ENCODE peak calls at places on chromosomes 2 and 18, in four cellular contexts. A is HT-29, K is amniotic stem cell, T is AG09319. M is an unnamed sample.

GRCh38 chr18:65468881-65469280 is 281.9 kb upstream of the CDH7 start:
- DNase-seq in A (no peak), K (no peak), T (no peak), M (no peak)

GRCh38 chr2:207044380-207044779 is 105.1 kb downstream of the CPO start:
- DNase-seq in A (no peak), K (no peak), T (no peak), M (no peak)

GRCh38 chr2:7792031-7792651 is 874.9 kb downstream of the RNF144A start:
- DNase-seq in A (peak), K (no peak), T (no peak), M (peak)

GRCh38 chr2:190853659-190854386 is 26.8 kb upstream of the GLS start:
- DNase-seq in A (no peak), K (no peak), T (no peak), M (no peak)

GRCh38 chr2:27931361-27931937 is 40.9 kb downstream of the BABAM2 start:
- DNase-seq in A (peak), K (no peak), T (no peak), M (no peak)

GRCh38 chr18:4450065-4450676 is 4.9 kb downstream of the DLGAP1 start:
- DNase-seq in A (peak), K (no peak), T (no peak), M (no peak)

GRCh38 chr2:133970641-133971040 is 283.2 kb upstream of the MGAT5 start:
- DNase-seq in A (no peak), K (no peak), T (no peak), M (no peak)

GRCh38 chr2:37641582-37642111 is 29.8 kb downstream of the CDC42EP3 start:
- DNase-seq in A (no peak), K (no peak), T (peak), M (no peak)

GRCh38 chr2:53202063-53202462 is 565.5 kb upstream of the CHAC2 start:
- DNase-seq in A (peak), K (peak), T (peak), M (peak)

GRCh38 chr2:8255448-8255800 is 426.4 kb upstream of the ID2 start:
- DNase-seq in A (no peak), K (no peak), T (no peak), M (no peak)

GRCh38 chr18:34956663-34957062 is 84.5 kb upstream of the MAPRE2 start:
- DNase-seq in A (no peak), K (no peak), T (no peak), M (no peak)

GRCh38 chr18:3002766-3003165 is 10.2 kb downstream of the LPIN2 start:
- DNase-seq in A (no peak), K (no peak), T (no peak), M (no peak)

GRCh38 chr2:68195096-68195495 is 37.4 kb downstream of the PNO1 start:
- DNase-seq in A (no peak), K (no peak), T (no peak), M (no peak)

GRCh38 chr2:85925216-85925671 is 36.5 kb upstream of the ST3GAL5 start:
- DNase-seq in A (no peak), K (no peak), T (no peak), M (no peak)

GRCh38 chr2:17375262-17375661 is 143.0 kb downstream of the RAD51AP2 start:
- DNase-seq in A (no peak), K (no peak), T (no peak), M (no peak)

GRCh38 chr18:23136326-23137092 is 1.2 kb downstream of the CABLES1 start:
- DNase-seq in A (peak), K (no peak), T (no peak), M (peak)

GRCh38 chr2:96962567-96963203 is 23.7 kb downstream of the FAM178B start:
- DNase-seq in A (no peak), K (no peak), T (no peak), M (no peak)

GRCh38 chr2:33213648-33214047 is 262.8 kb upstream of the RASGRP3 start:
- DNase-seq in A (no peak), K (no peak), T (no peak), M (no peak)

M was measured in Calu3.